ENCODE peak calls at places on chromosome 1, in nine cellular contexts. One of them, this sample, is unnamed.

GRCh38 chr1:2470290-2471158 is 5.6 kb upstream of the PLCH2 start:
- DNase-seq in nucleus accumbens: no peak
- DNase-seq in pulmonary artery endothelial cell: no peak
- DNase-seq in HEK293T: no peak
- DNase-seq in LoVo: peak
- DNase-seq in IMR-90: no peak
- DNase-seq in HuH-7.5: no peak
- DNase-seq in ELF-1: no peak
- DNase-seq in activated naive CD4-positive, alpha-beta T cell treated with anti-CD3 and anti-CD28 coated beads, Interleukin-2, amount 50 U/mL, for 16 hours: no peak
- DNase-seq in this sample: no peak

GRCh38 chr1:218242171-218242570 is 42.9 kb upstream of the RRP15 start:
- DNase-seq in nucleus accumbens: no peak
- DNase-seq in pulmonary artery endothelial cell: no peak
- DNase-seq in HEK293T: no peak
- DNase-seq in LoVo: no peak
- DNase-seq in IMR-90: peak
- DNase-seq in HuH-7.5: no peak
- DNase-seq in ELF-1: no peak
- DNase-seq in activated naive CD4-positive, alpha-beta T cell treated with anti-CD3 and anti-CD28 coated beads, Interleukin-2, amount 50 U/mL, for 16 hours: no peak
- DNase-seq in this sample: no peak

GRCh38 chr1:202076050-202076511 is 46.6 kb upstream of the GPR37L1 start:
- DNase-seq in nucleus accumbens: no peak
- DNase-seq in pulmonary artery endothelial cell: no peak
- DNase-seq in HEK293T: peak
- DNase-seq in LoVo: peak
- DNase-seq in IMR-90: no peak
- DNase-seq in HuH-7.5: no peak
- DNase-seq in ELF-1: peak
- DNase-seq in activated naive CD4-positive, alpha-beta T cell treated with anti-CD3 and anti-CD28 coated beads, Interleukin-2, amount 50 U/mL, for 16 hours: no peak
- DNase-seq in this sample: no peak

GRCh38 chr1:155062702-155063411 is 683 bp upstream of the EFNA4 start:
- DNase-seq in nucleus accumbens: no peak
- DNase-seq in pulmonary artery endothelial cell: no peak
- DNase-seq in HEK293T: peak
- DNase-seq in LoVo: no peak
- DNase-seq in IMR-90: peak
- DNase-seq in HuH-7.5: peak
- DNase-seq in ELF-1: peak
- DNase-seq in activated naive CD4-positive, alpha-beta T cell treated with anti-CD3 and anti-CD28 coated beads, Interleukin-2, amount 50 U/mL, for 16 hours: peak
- DNase-seq in this sample: no peak

GRCh38 chr1:164475834-164476233 is 83.2 kb upstream of the PBX1 start:
- DNase-seq in nucleus accumbens: no peak
- DNase-seq in pulmonary artery endothelial cell: no peak
- DNase-seq in HEK293T: no peak
- DNase-seq in LoVo: no peak
- DNase-seq in IMR-90: no peak
- DNase-seq in HuH-7.5: no peak
- DNase-seq in ELF-1: peak
- DNase-seq in activated naive CD4-positive, alpha-beta T cell treated with anti-CD3 and anti-CD28 coated beads, Interleukin-2, amount 50 U/mL, for 16 hours: no peak
- DNase-seq in this sample: no peak

GRCh38 chr1:174769961-174770549 is 229.7 kb upstream of the CACYBP start:
- DNase-seq in nucleus accumbens: no peak
- DNase-seq in pulmonary artery endothelial cell: peak
- DNase-seq in HEK293T: peak
- DNase-seq in LoVo: peak
- DNase-seq in IMR-90: peak
- DNase-seq in HuH-7.5: peak
- DNase-seq in ELF-1: no peak
- DNase-seq in activated naive CD4-positive, alpha-beta T cell treated with anti-CD3 and anti-CD28 coated beads, Interleukin-2, amount 50 U/mL, for 16 hours: no peak
- DNase-seq in this sample: peak

GRCh38 chr1:246142320-246142893 is 364.7 kb downstream of the SMYD3 start:
- DNase-seq in nucleus accumbens: no peak
- DNase-seq in pulmonary artery endothelial cell: peak
- DNase-seq in HEK293T: no peak
- DNase-seq in LoVo: no peak
- DNase-seq in IMR-90: peak
- DNase-seq in HuH-7.5: peak
- DNase-seq in ELF-1: no peak
- DNase-seq in activated naive CD4-positive, alpha-beta T cell treated with anti-CD3 and anti-CD28 coated beads, Interleukin-2, amount 50 U/mL, for 16 hours: no peak
- DNase-seq in this sample: peak

GRCh38 chr1:87826639-87827345 is 498.1 kb downstream of the LMO4 start:
- DNase-seq in nucleus accumbens: no peak
- DNase-seq in pulmonary artery endothelial cell: peak
- DNase-seq in HEK293T: no peak
- DNase-seq in LoVo: no peak
- DNase-seq in IMR-90: peak
- DNase-seq in HuH-7.5: no peak
- DNase-seq in ELF-1: no peak
- DNase-seq in activated naive CD4-positive, alpha-beta T cell treated with anti-CD3 and anti-CD28 coated beads, Interleukin-2, amount 50 U/mL, for 16 hours: no peak
- DNase-seq in this sample: no peak

GRCh38 chr1:222090103-222090502 is 348.2 kb upstream of the DUSP10 start:
- DNase-seq in nucleus accumbens: no peak
- DNase-seq in pulmonary artery endothelial cell: no peak
- DNase-seq in HEK293T: no peak
- DNase-seq in LoVo: no peak
- DNase-seq in IMR-90: no peak
- DNase-seq in HuH-7.5: no peak
- DNase-seq in ELF-1: no peak
- DNase-seq in activated naive CD4-positive, alpha-beta T cell treated with anti-CD3 and anti-CD28 coated beads, Interleukin-2, amount 50 U/mL, for 16 hours: no peak
- DNase-seq in this sample: no peak

This sample was measured in kidney glomerular epithelial cell.